ENCODE peak calls at places on chromosomes 16 and 17, in seven cellular contexts. A is T-helper 9 cell; E is endothelial cell; S is progenitor cell of endocrine pancreas; N is effector CD4-positive, alpha-beta T cell; I is cardiac septum; C is HCT116. R is an unnamed sample.

GRCh38 chr17:79165296-79165695 is 90.7 kb downstream of the ENGASE start:
- DNase-seq in A (no peak), E (no peak), S (no peak), N (no peak), I (no peak), C (no peak), R (no peak)

GRCh38 chr17:358491-359133 is 6.0 kb upstream of the RPH3AL start:
- DNase-seq in A (no peak), E (no peak), S (no peak), N (no peak), I (no peak), C (no peak), R (no peak)

GRCh38 chr16:30054451-30054850 is 11.1 kb upstream of the ALDOA start:
- DNase-seq in A (no peak), E (no peak), S (no peak), N (no peak), I (no peak), C (no peak), R (no peak)

GRCh38 chr16:58021661-58022551 is 3.6 kb upstream of the MMP15 start:
- DNase-seq in A (no peak), E (no peak), S (no peak), N (no peak), I (no peak), C (no peak), R (no peak)

GRCh38 chr16:87350681-87351319 is 32.8 kb downstream of the FBXO31 start:
- DNase-seq in A (no peak), E (no peak), S (no peak), N (no peak), I (no peak), C (no peak), R (no peak)

GRCh38 chr16:57893559-57894389 is 77.2 kb downstream of the CNGB1 start:
- DNase-seq in A (no peak), E (no peak), S (no peak), N (no peak), I (no peak), C (no peak), R (no peak)

GRCh38 chr17:80201446-80201845 is 18.7 kb downstream of the SGSH start:
- DNase-seq in A (no peak), E (no peak), S (no peak), N (no peak), I (no peak), C (no peak), R (no peak)

GRCh38 chr16:82368041-82368440 is 198.0 kb upstream of the MPHOSPH6 start:
- DNase-seq in A (peak; percentile 0), E (peak; percentile 58), S (no peak), N (no peak), I (no peak), C (peak; percentile 38), R (no peak)

GRCh38 chr17:1976000-1976682 is 49.0 kb downstream of the RTN4RL1 start:
- DNase-seq in A (no peak), E (no peak), S (no peak), N (no peak), I (no peak), C (no peak), R (no peak)

GRCh38 chr16:67417333-67418061 is 1.2 kb upstream of the ZDHHC1 start:
- DNase-seq in A (no peak), E (no peak), S (no peak), N (no peak), I (no peak), C (no peak), R (no peak)

GRCh38 chr17:81417049-81417878 is 22.0 kb downstream of the BAHCC1 start:
- DNase-seq in A (no peak), E (no peak), S (no peak), N (no peak), I (no peak), C (no peak), R (no peak)

GRCh38 chr17:80497726-80498241 is 21.4 kb upstream of the NPTX1 start:
- DNase-seq in A (no peak), E (no peak), S (no peak), N (no peak), I (no peak), C (no peak), R (no peak)

GRCh38 chr17:78493455-78494188 is 83.6 kb downstream of the DNAH17 start:
- DNase-seq in A (no peak), E (no peak), S (no peak), N (no peak), I (no peak), C (no peak), R (no peak)

GRCh38 chr17:41687828-41688640 is 651 bp upstream of the EIF1 start:
- DNase-seq in A (peak; percentile 47), E (peak; percentile 25), S (no peak), N (peak; percentile 56), I (no peak), C (no peak), R (peak; percentile 81)

GRCh38 chr16:871562-872330 is 71.2 kb upstream of the GNG13 start:
- DNase-seq in A (no peak), E (no peak), S (no peak), N (no peak), I (no peak), C (no peak), R (peak; percentile 60)

R was measured in sigmoid colon.